ENCODE peak calls at places on chromosomes 2 and 18, in six cellular contexts. U is HepG2, X is HCT116, S is H1, J is GM12878, I is K562. Z is an unnamed sample.

GRCh38 chr2:164314148-164314547 is 307.1 kb downstream of the GRB14 start:
- DNase-seq in U (no peak), X (no peak), S (no peak), J (no peak), I (no peak), Z (no peak)

GRCh38 chr2:101881131-101881530 is 110.6 kb upstream of the IL1R2 start:
- DNase-seq in U (no peak), X (no peak), S (no peak), J (no peak), I (no peak), Z (no peak)

GRCh38 chr2:239822146-239822945 is 202.8 kb downstream of the NDUFA10 start:
- DNase-seq in U (no peak), X (no peak), S (no peak), J (peak; percentile 4), I (no peak), Z (no peak)

GRCh38 chr2:65382776-65383357 is 49.5 kb downstream of the SPRED2 start:
- DNase-seq in U (peak; percentile 86), X (peak; percentile 96), S (no peak), J (no peak), I (peak; percentile 87), Z (no peak)

GRCh38 chr2:232781765-232782164 is 5.4 kb upstream of the KCNJ13 start:
- DNase-seq in U (peak; percentile 12), X (no peak), S (no peak), J (peak; percentile 55), I (no peak), Z (no peak)

GRCh38 chr18:9715974-9716373 is 7.9 kb downstream of the RAB31 start:
- DNase-seq in U (no peak), X (no peak), S (no peak), J (no peak), I (no peak), Z (no peak)

GRCh38 chr2:240465268-240465764 is 29.9 kb downstream of the GPC1 start:
- DNase-seq in U (no peak), X (no peak), S (no peak), J (no peak), I (no peak), Z (no peak)

GRCh38 chr18:13539050-13539449 is 187.3 kb downstream of the FAM210A start:
- DNase-seq in U (no peak), X (no peak), S (no peak), J (no peak), I (no peak), Z (no peak)

GRCh38 chr2:17672583-17673317 is 80.9 kb downstream of the SMC6 start:
- DNase-seq in U (no peak), X (no peak), S (no peak), J (no peak), I (no peak), Z (no peak)

GRCh38 chr2:183125659-183126341 is 1.6 kb downstream of the NUP35 start:
- DNase-seq in U (no peak), X (no peak), S (no peak), J (no peak), I (no peak), Z (no peak)

DNA sequence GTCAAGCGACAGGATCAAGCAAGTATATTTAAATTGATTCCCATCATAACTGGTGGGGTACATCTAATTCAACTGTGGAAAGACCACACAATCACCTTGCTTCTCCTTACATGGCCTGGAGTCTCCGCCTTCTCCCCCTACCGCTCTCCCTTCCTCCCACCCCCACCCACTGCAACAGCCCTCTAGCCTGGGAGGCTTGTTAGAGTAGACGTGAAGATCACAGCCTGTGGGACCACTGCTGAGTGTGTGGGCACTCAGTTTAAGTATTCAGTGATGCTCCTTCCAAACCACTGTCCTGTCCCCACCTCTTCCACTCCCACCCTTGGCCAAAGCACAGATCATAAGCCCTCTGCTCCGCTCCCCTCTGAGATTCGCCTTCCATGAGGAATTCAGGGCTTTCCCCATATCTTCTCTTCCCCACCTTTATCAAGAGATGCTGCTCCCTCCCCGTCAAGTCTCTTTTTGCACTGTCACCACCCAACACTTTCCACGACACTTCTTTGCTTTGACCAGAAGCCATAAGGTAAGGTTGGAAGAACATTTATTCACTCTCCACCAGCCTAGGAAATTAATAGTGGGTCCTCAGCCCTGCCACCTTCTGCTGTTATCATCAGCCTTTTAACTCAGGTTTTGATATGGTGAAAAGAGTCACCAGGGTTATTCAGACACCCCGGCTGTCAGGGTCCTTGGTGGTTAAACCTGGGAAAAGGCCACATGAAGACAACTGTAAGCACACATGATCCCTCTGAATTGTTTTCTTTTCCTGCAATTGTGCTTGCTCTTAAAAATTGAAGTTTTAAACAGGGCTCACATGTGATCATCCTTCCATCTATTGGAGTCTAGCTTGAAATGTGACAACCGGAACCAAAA is 1.7 kb downstream of the METTL4 start:
- DNase-seq in U (no peak), X (no peak), S (no peak), J (no peak), I (peak; percentile 34), Z (no peak)
- H3K4me3 ChIP-seq in U (peak overlapping the region; percentile 82), X (peak overlapping the region; percentile 91), S (peak overlapping the region; percentile 93), J (peak overlapping the region; percentile 82), I (peak overlapping the region; percentile 61), Z (peak overlapping the region; percentile 82)

DNA sequence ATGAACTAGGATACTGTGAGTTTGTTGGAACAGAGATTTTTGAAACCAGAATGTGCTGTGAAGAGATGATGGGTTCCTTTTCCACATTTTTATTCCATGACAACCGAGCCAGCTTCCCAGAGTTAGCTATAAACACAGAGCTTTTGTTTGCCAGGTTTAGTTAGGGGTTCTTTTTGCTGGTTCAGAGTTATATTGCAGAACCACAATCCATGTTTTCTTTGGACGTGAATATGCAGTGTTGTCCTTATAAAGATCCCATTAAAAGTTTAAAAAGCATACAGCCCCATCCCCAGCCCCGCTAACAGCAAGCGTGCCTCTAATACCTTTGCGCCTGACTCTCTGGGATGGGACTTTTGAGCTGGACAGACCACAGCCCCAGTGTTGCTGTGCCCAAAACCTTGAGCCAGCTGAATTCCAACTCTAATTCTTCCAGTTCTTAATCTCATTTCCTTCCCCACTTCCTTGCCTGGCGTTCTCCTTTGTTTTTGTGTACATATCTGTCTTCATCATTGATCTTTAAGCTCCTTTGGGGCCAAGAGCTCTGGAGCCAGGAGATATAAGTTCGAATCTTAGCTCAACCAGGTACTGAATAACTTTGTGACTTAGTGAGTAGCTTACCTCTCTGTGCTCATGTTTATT is 72.3 kb downstream of the SPATS2L start:
- DNase-seq in U (no peak), X (no peak), S (no peak), J (no peak), I (no peak), Z (no peak)
- TF ChIP-seq ZNF274 in U (no peak), X (no peak), S (no peak), J (no peak), I (no peak), Z (no peak)

GRCh38 chr2:42575458-42576064 is 7.1 kb downstream of the MTA3 start:
- DNase-seq in U (no peak), X (no peak), S (no peak), J (no peak), I (no peak), Z (no peak)
- H3K4me3 ChIP-seq in U (no peak overlapping the region), X (no peak overlapping the region), S (no peak overlapping the region), J (peak overlapping the region; percentile 24), I (no peak overlapping the region), Z (no peak overlapping the region)

DNA sequence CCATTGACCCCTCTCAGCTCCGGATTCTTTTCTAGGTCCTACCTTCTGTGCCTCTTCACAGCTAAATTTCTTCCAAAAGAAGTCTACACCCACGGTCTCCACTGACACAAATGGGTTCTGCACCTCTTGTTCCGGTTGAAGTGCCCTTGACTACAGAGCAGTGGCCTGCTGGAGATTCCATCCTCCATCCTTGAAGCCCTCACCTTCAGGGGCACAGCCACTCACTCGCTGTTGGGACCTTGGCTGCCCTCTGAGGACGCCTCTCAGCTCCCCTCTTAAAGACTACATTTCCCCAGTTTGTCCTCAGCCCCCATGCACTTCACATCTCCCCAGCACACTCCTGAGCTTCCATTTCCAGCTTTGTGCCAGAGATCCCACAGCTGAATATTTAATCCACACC is 226.3 kb downstream of the ATAD2B start:
- DNase-seq in U (no peak), X (no peak), S (no peak), J (no peak), I (no peak), Z (no peak)
- TF ChIP-seq ZNF274 in U (no peak), X (no peak), S (no peak), J (no peak), I (no peak), Z (no peak)

DNA sequence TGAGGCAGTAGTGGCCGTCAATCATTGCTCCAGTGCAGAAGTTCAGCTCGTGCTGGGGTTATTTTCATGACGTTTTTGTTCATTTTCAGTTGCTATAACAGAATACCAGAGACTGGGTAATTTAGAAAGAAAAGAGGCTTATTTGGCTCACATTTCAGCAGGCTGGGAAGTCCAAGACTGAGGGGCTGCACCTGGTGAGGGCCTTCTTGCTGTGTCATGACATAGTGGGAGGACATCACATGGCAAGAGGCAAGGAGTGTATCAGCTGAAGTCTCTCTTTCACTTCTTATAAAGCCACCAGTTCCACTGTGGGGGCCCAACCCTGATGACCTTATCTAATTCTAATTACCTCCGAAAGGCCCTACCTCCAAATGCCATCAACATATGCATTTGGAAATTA is 58.0 kb upstream of the DPP10 start:
- DNase-seq in U (no peak), X (no peak), S (no peak), J (no peak), I (no peak), Z (no peak)
- H3K4me3 ChIP-seq in U (no peak overlapping the region), X (no peak overlapping the region), S (no peak overlapping the region), J (no peak overlapping the region), I (no peak overlapping the region), Z (no peak overlapping the region)

GRCh38 chr18:75107931-75108276 is 101.0 kb downstream of the PTGR3 start:
- DNase-seq in U (no peak), X (no peak), S (no peak), J (no peak), I (no peak), Z (no peak)
- TF ChIP-seq ZNF274 in U (no peak), X (no peak), S (no peak), J (no peak), I (no peak), Z (no peak)